ENCODE peak calls at places on chromosome 3, in six cellular contexts. G is sigmoid colon, Y is body of pancreas, T is tibial nerve, U is pancreas, C is osteoblast. X is an unnamed sample.

GRCh38 chr3:175518459-175518858 is 659.3 kb downstream of the NAALADL2 start:
- DNase-seq in G (no peak), Y (no peak), T (no peak), U (no peak), C (no peak), X (no peak)

GRCh38 chr3:141414141-141414689 is 45.9 kb downstream of the ZBTB38 start:
- DNase-seq in G (peak), Y (peak), T (no peak), U (peak), C (no peak), X (no peak)

GRCh38 chr3:42177801-42178150 is 86.6 kb downstream of the TRAK1 start:
- DNase-seq in G (peak), Y (no peak), T (no peak), U (no peak), C (no peak), X (no peak)

GRCh38 chr3:170410428-170411029 is 8.1 kb upstream of the CLDN11 start:
- DNase-seq in G (no peak), Y (no peak), T (peak), U (no peak), C (peak), X (no peak)

GRCh38 chr3:72041531-72041930 is 256.6 kb upstream of the PROK2 start:
- DNase-seq in G (peak), Y (no peak), T (no peak), U (no peak), C (no peak), X (peak)

GRCh38 chr3:114730397-114730796 is 416.7 kb downstream of the ZBTB20 start:
- DNase-seq in G (no peak), Y (no peak), T (no peak), U (no peak), C (no peak), X (no peak)

GRCh38 chr3:2110597-2111117 is 12.0 kb downstream of the CNTN4 start:
- DNase-seq in G (no peak), Y (no peak), T (no peak), U (no peak), C (no peak), X (no peak)

GRCh38 chr3:178562869-178563232 is 26.6 kb downstream of the KCNMB2 start:
- DNase-seq in G (no peak), Y (no peak), T (no peak), U (no peak), C (no peak), X (no peak)

GRCh38 chr3:123244128-123244527 is 42.4 kb downstream of the SEC22A start:
- DNase-seq in G (no peak), Y (peak), T (no peak), U (peak), C (no peak), X (peak)

GRCh38 chr3:21705769-21706168 is 45.2 kb downstream of the ZNF385D start:
- DNase-seq in G (no peak), Y (peak), T (no peak), U (peak), C (peak), X (peak)

GRCh38 chr3:111859974-111860859 is 1.2 kb downstream of the PHLDB2 start:
- DNase-seq in G (peak), Y (peak), T (peak), U (peak), C (peak), X (no peak)

GRCh38 chr3:194132465-194133358 is 3.2 kb upstream of the HES1 start:
- DNase-seq in G (peak), Y (no peak), T (no peak), U (no peak), C (no peak), X (no peak)

GRCh38 chr3:4822568-4822967 is 156.7 kb upstream of the BHLHE40 start:
- DNase-seq in G (no peak), Y (no peak), T (no peak), U (no peak), C (no peak), X (no peak)

GRCh38 chr3:13069495-13069894 is 3.7 kb downstream of the IQSEC1 start:
- DNase-seq in G (no peak), Y (no peak), T (no peak), U (no peak), C (no peak), X (no peak)

GRCh38 chr3:7760718-7761117 is 740.9 kb upstream of the LMCD1 start:
- DNase-seq in G (no peak), Y (no peak), T (no peak), U (no peak), C (no peak), X (no peak)

GRCh38 chr3:194251461-194251860 is 99.7 kb downstream of the CPN2 start:
- DNase-seq in G (no peak), Y (no peak), T (no peak), U (no peak), C (no peak), X (no peak)

GRCh38 chr3:132135628-132136333 is 101.0 kb upstream of the CPNE4 start:
- DNase-seq in G (no peak), Y (no peak), T (no peak), U (no peak), C (peak), X (no peak)

GRCh38 chr3:16761576-16761975 is 123.2 kb upstream of the PLCL2 start:
- DNase-seq in G (no peak), Y (no peak), T (no peak), U (no peak), C (peak), X (no peak)

GRCh38 chr3:9067352-9067975 is 104.2 kb upstream of the RAD18 start:
- DNase-seq in G (peak), Y (peak), T (peak), U (no peak), C (peak), X (no peak)

GRCh38 chr3:103690536-103690935 is 1255.7 kb downstream of the ZPLD1 start:
- DNase-seq in G (no peak), Y (no peak), T (no peak), U (no peak), C (no peak), X (no peak)

DNA sequence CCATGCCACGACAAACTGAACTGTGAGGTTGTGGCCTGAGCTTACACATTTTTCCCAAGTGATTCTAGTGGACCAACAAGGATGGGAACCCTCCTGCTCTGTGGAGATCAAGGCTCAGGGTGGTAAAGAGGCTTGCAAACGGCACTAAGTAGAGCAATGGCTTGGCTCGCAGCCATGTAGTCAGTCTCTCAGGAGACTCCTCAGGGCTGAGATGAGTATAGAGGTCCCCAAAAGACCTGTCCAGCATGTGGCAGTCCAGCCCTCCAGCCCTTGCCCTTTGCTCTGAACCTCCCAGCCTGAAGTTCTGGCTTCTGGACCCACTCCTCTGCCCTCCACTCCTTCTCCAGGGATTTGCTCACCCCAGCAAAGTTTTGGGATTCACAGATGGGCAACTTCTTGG is 8.3 kb upstream of the CAMP start:
- DNase-seq in G (peak), Y (peak), T (peak), U (no peak), C (peak), X (no peak)
- H3K27ac ChIP-seq in G (peak), Y (peak), T (peak), U (no peak), C (no peak), X (peak)

DNA sequence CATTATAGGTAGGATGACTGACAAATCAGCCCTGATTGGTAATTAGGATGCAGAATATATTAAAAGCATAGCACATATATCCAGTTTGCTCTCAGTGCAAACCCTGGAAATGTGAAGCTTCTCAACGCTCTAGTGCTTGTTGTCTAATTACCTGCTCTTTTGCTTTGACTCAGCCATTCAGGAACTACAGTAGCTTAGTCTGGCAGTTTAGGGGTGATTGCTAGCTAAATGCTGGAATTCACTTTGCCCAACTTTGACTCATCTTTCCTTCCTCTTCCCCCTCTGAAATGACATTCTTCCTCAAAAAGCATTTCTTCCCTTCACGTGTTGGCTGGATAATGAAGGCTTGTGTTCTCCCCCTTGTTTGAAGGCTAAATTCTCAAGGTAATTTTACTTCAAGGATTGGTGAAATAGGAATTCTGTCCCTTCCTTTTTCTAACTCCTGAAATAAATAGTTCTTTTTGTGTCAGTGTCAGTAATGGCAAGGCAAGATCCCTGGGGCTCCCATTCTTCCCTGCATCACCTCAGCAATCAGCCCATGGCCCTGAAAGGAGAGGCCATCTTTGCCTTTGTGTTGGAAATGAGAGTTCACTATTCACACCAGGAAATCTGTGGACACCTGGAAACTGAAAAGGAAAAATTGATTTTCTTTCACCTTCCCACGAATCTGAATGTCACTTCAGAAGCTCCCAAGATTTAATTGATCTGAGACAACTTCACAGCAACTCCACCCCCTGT is 103.6 kb downstream of the ECT2 start:
- DNase-seq in G (no peak), Y (no peak), T (no peak), U (no peak), C (no peak), X (no peak)
- H3K27ac ChIP-seq in G (no peak), Y (no peak), T (no peak), U (no peak), C (no peak), X (no peak)

GRCh38 chr3:138125548-138126221 is 6.5 kb downstream of the A4GNT start:
- DNase-seq in G (no peak), Y (no peak), T (no peak), U (no peak), C (no peak), X (no peak)
- H3K27ac ChIP-seq in G (peak), Y (no peak), T (peak), U (peak), C (peak), X (no peak)

DNA sequence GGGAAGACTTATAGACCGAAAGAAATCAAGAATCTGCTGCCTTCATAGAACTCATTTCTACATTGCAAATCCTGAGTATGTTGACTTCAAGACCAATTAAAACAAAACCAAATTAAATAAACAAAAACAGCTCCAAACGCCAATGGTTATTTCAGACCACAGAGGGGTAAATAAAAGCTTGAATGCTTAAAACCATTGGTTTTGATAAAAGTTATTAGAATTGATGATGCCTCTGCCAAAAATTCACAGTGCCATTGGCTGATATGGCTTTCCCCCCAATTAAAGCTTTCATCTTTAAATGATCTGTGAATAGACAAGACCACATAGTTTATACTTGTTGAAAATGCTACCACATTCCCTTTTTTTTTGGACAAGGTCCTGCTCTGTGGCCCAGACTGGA is 188.5 kb downstream of the NFKBIZ start:
- DNase-seq in G (no peak), Y (no peak), T (no peak), U (no peak), C (no peak), X (no peak)
- H3K27ac ChIP-seq in G (no peak), Y (no peak), T (no peak), U (no peak), C (no peak), X (no peak)

GRCh38 chr3:24400450-24400849 is 94.2 kb downstream of the THRB start:
- DNase-seq in G (no peak), Y (no peak), T (no peak), U (no peak), C (no peak), X (no peak)

GRCh38 chr3:24400015-24400414 is 94.6 kb downstream of the THRB start:
- DNase-seq in G (no peak), Y (no peak), T (no peak), U (no peak), C (no peak), X (no peak)

GRCh38 chr3:24401090-24401810 is 93.4 kb downstream of the THRB start:
- DNase-seq in G (no peak), Y (no peak), T (no peak), U (no peak), C (no peak), X (no peak)

GRCh38 chr3:24401811-24402185 is 92.9 kb downstream of the THRB start:
- DNase-seq in G (no peak), Y (peak), T (no peak), U (peak), C (no peak), X (no peak)

GRCh38 chr3:24399614-24400013 is 95.0 kb downstream of the THRB start:
- DNase-seq in G (no peak), Y (no peak), T (no peak), U (no peak), C (no peak), X (no peak)
- H3K27ac ChIP-seq in G (peak), Y (peak), T (no peak), U (peak), C (no peak), X (no peak)